ENCODE peak calls at places on chromosomes 11 and 22, in four cellular contexts. H is GM12878, Z is HepG2, R is K562. O is an unnamed sample.
A peak's percentile ranks its signal among the peaks of the same experiment; 100 is the strongest.

GRCh38 chr11:17544181-17544622 is at the start of gene USH1C:
- DNase-seq in H (no peak), Z (no peak), R (peak; percentile 97), O (peak; percentile 91)

GRCh38 chr22:40182231-40182835 is 4.6 kb downstream of the TNRC6B start:
- DNase-seq in H (no peak), R (no peak), Z (no peak), O (no peak)

GRCh38 chr22:19942071-19942885 is 660 bp upstream of the TXNRD2 start:
- DNase-seq in Z (no peak), R (peak; percentile 92), H (no peak), O (peak; percentile 43)

GRCh38 chr11:125950696-125951645 is 5.1 kb downstream of the VSIG10L2 start:
- DNase-seq in H (no peak), R (no peak), Z (no peak), O (no peak)

GRCh38 chr11:29251738-29252137 is 765.1 kb downstream of the KCNA4 start:
- DNase-seq in R (no peak), H (peak; percentile 33), Z (no peak), O (no peak)

GRCh38 chr11:13486926-13487660 is 8.7 kb downstream of the PTH start:
- DNase-seq in R (peak; percentile 17), Z (peak; percentile 73), H (no peak), O (no peak)

GRCh38 chr11:2376751-2377451 is at the start of gene CD81:
- DNase-seq in Z (no peak), R (peak; percentile 89), H (no peak), O (peak; percentile 90)

GRCh38 chr11:3894128-3894731 is 38.8 kb downstream of the STIM1 start:
- DNase-seq in Z (no peak), H (peak; percentile 91), R (no peak), O (no peak)

GRCh38 chr11:121596195-121597145 is 143.7 kb upstream of the SORL1-AS1 start:
- DNase-seq in Z (no peak), H (no peak), R (no peak), O (no peak)

GRCh38 chr11:12818333-12819015 is 144.3 kb downstream of the TEAD1 start:
- DNase-seq in Z (no peak), R (no peak), H (no peak), O (no peak)

GRCh38 chr11:20194470-20194869 is 34.2 kb upstream of the DBX1 start:
- DNase-seq in R (no peak), H (no peak), Z (no peak), O (no peak)

GRCh38 chr11:84817998-84818397 is 809.1 kb downstream of the DLG2 start:
- DNase-seq in Z (no peak), R (no peak), H (no peak), O (no peak)

GRCh38 chr22:44628273-44628672 is 73.7 kb upstream of the PRR5 start:
- DNase-seq in Z (no peak), H (no peak), R (no peak), O (no peak)

GRCh38 chr11:9265211-9266131 is at the start of gene DENND5A:
- DNase-seq in Z (peak; percentile 80), R (peak; percentile 100), H (no peak), O (peak; percentile 97)

GRCh38 chr11:133945087-133945974 is 11.4 kb downstream of the IGSF9B start:
- DNase-seq in R (no peak), H (no peak), Z (no peak), O (no peak)

GRCh38 chr11:92811341-92811740 is 158.1 kb upstream of the MTNR1B start:
- DNase-seq in Z (no peak), H (no peak), R (no peak), O (no peak)

GRCh38 chr22:22037740-22038139 is 55.2 kb upstream of the TOP3B start:
- DNase-seq in R (peak; percentile 93), H (no peak), Z (peak; percentile 12), O (peak; percentile 42)

GRCh38 chr22:32050678-32051515 is 7.8 kb downstream of the SLC5A1 start:
- DNase-seq in Z (peak; percentile 20), R (peak; percentile 9), H (peak; percentile 63), O (peak; percentile 62)

GRCh38 chr11:8613036-8613435 is 19.0 kb upstream of the STK33 start:
- DNase-seq in H (no peak), R (no peak), Z (no peak), O (no peak)

GRCh38 chr11:94127632-94128031 is 1.0 kb upstream of the PANX1 start:
- DNase-seq in Z (no peak), H (no peak), R (no peak), O (no peak)

GRCh38 chr11:117281159-117281558 is 10.0 kb upstream of the BACE1-AS start:
- DNase-seq in H (no peak), R (no peak), Z (no peak), O (no peak)

GRCh38 chr11:11502303-11502828 is 119.4 kb downstream of the GALNT18 start:
- DNase-seq in Z (no peak), H (no peak), R (no peak), O (no peak)

GRCh38 chr22:21657020-21657360 is 8.8 kb upstream of the PPIL2 start:
- DNase-seq in H (no peak), Z (no peak), R (no peak), O (no peak)

GRCh38 chr11:102476812-102477211 is 24.2 kb upstream of the TMEM123 start:
- DNase-seq in H (no peak), Z (peak; percentile 95), R (peak; percentile 16), O (peak; percentile 29)

GRCh38 chr22:37198290-37199102 is 10.4 kb upstream of the C1QTNF6 start:
- DNase-seq in H (no peak), Z (peak; percentile 80), R (peak; percentile 72), O (peak; percentile 86)

DNA sequence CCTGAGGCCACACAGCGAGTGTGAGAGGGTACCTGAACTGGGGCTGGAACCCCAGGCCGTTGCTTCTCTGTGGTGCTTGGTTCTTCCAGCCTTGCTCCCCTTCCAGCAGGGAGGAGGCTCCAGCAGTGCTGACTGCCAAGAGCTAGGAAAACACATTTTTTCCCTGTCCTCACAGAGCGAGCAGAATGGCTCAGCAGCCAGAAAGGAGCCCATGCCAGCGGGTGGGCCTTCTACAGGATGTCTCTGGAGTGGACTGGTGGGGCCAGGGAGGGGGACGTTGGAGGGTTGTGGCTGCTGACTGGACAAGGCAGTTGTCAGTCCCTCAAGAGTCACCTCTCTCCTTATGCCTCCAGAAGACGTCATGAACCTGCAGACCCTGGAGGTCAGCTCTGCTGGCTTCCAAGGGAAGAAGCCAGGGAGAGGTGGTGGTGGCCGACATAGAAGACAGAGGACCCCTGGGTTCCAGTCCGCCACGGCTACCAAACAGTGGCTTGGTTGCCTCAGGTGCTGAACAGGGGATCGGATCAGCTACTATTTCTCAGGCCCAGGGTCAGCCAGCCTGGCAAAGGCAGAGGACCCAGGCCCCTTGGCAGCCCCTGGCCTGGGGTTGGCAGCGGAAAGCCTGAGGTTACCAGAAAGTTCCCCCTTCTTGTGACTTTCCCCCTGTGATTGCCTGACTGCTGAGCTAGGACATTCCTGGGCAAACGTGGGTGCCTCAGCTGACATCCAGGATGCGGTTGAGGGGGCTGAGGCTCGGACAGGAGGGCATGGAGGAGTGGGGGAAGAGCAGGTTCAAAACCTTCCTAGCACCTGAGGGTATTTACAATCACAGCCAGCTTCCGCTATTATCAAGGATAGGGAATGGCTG is 3.7 kb downstream of the MAFF start:
- DNase-seq in R (no peak), H (no peak), Z (no peak), O (no peak)
- TF ChIP-seq SP1 in R (no peak), H (no peak), Z (no peak), O (no peak)

GRCh38 chr22:42720263-42721044 is at the start of gene A4GALT:
- DNase-seq in R (peak; percentile 68), Z (no peak), H (no peak), O (peak; percentile 47)
- TF ChIP-seq TARDBP in R (no peak), Z (no peak), H (no peak), O (no peak)

GRCh38 chr22:29563652-29564460 is 10.3 kb upstream of the THOC5 start:
- DNase-seq in H (no peak), R (no peak), Z (no peak), O (no peak)
- TF ChIP-seq FOXK2 in H (no peak), R (no peak), Z (no peak), O (no peak)

GRCh38 chr11:27234961-27235360 is 128.1 kb downstream of the CCDC34 start:
- DNase-seq in R (no peak), H (no peak), Z (no peak), O (no peak)

GRCh38 chr11:27233654-27234042 is 129.4 kb downstream of the CCDC34 start:
- DNase-seq in Z (no peak), H (no peak), R (no peak), O (no peak)

GRCh38 chr11:27237641-27238040 is 125.4 kb downstream of the CCDC34 start:
- DNase-seq in R (no peak), Z (no peak), H (no peak), O (no peak)

GRCh38 chr11:27231519-27231918 is 131.5 kb downstream of the CCDC34 start:
- DNase-seq in Z (no peak), R (no peak), H (no peak), O (no peak)

GRCh38 chr11:27234043-27234668 is 128.9 kb downstream of the CCDC34 start:
- DNase-seq in R (no peak), Z (peak; percentile 82), H (peak; percentile 91), O (peak; percentile 57)
- TF ChIP-seq SP1 in R (no peak), Z (no peak), H (peak; percentile 60), O (no peak)